ENCODE peak calls at places on chromosomes 6 and 20, in four cellular contexts. R is C1 segment of cervical spinal cord, G is nephron progenitor cell, C is cardiac fibroblast. P is an unnamed sample.

GRCh38 chr20:24491043-24491756 is 21.8 kb downstream of the SYNDIG1 start:
- DNase-seq in G (no peak), R (no peak), C (no peak), P (no peak)

GRCh38 chr20:10798811-10799210 is 125.0 kb upstream of the JAG1 start:
- DNase-seq in G (no peak), R (no peak), C (peak), P (peak)

GRCh38 chr6:42746452-42747400 is 823 bp upstream of the TBCC start:
- DNase-seq in C (peak), G (peak), R (peak), P (peak)

GRCh38 chr6:133062077-133062476 is 179.1 kb upstream of the EYA4 start:
- DNase-seq in R (no peak), C (peak), G (no peak), P (no peak)

GRCh38 chr20:23008673-23009072 is 26.4 kb upstream of the SSTR4 start:
- DNase-seq in G (no peak), C (no peak), R (no peak), P (no peak)

GRCh38 chr20:6126846-6127245 is 4.0 kb upstream of the FERMT1 start:
- DNase-seq in R (no peak), G (no peak), C (no peak), P (no peak)

GRCh38 chr6:41527721-41528408 is 18.3 kb upstream of the FOXP4 start:
- DNase-seq in R (no peak), C (peak), G (peak), P (no peak)

GRCh38 chr6:45415315-45415714 is 37.6 kb upstream of the SUPT3H start:
- DNase-seq in G (no peak), C (no peak), R (no peak), P (no peak)

GRCh38 chr20:34222208-34222607 is 19.0 kb upstream of the ASIP start:
- DNase-seq in C (peak), G (no peak), R (no peak), P (peak)

GRCh38 chr6:73054958-73055357 is 170.3 kb downstream of the KHDC1L start:
- DNase-seq in G (no peak), C (no peak), R (no peak), P (no peak)

GRCh38 chr20:2900845-2901592 is 27.7 kb downstream of the PTPRA start:
- DNase-seq in C (no peak), R (no peak), G (no peak), P (no peak)

GRCh38 chr20:25859649-25860530 is 163.2 kb upstream of the ZNF337 start:
- DNase-seq in C (peak), R (peak), G (peak), P (no peak)

GRCh38 chr20:52142801-52143200 is 48.8 kb downstream of the ZFP64 start:
- DNase-seq in C (no peak), G (no peak), R (no peak), P (no peak)

GRCh38 chr20:56200456-56200855 is 48.1 kb upstream of the MC3R start:
- DNase-seq in C (no peak), R (no peak), G (no peak), P (no peak)

GRCh38 chr20:2751347-2751867 is 49.0 kb downstream of the CPXM1 start:
- DNase-seq in C (no peak), G (no peak), R (no peak), P (no peak)

GRCh38 chr6:80638222-80639055 is 532.0 kb downstream of the BCKDHB start:
- DNase-seq in C (peak), R (no peak), G (no peak), P (peak)

GRCh38 chr20:36454664-36455427 is 86.5 kb upstream of the MYL9 start:
- DNase-seq in R (no peak), G (peak), C (no peak), P (no peak)

GRCh38 chr20:37516697-37517370 is 4.2 kb upstream of the NNAT start:
- DNase-seq in G (no peak), R (no peak), C (peak), P (no peak)

GRCh38 chr6:3638662-3639061 is 112.9 kb downstream of the PXDC1 start:
- DNase-seq in C (no peak), R (no peak), G (no peak), P (no peak)

GRCh38 chr20:59013031-59013951 is 5.9 kb upstream of the TUBB1 start:
- DNase-seq in C (no peak), G (no peak), R (no peak), P (no peak)

GRCh38 chr20:24949756-24950127 is 673 bp downstream of the CST7 start:
- DNase-seq in C (no peak), G (no peak), R (no peak), P (no peak)

GRCh38 chr6:170089937-170090335 is 200.9 kb downstream of the DLL1 start:
- DNase-seq in G (no peak), R (no peak), C (peak), P (no peak)

GRCh38 chr20:58202039-58202438 is 26.4 kb downstream of the ANKRD60 start:
- DNase-seq in R (no peak), G (no peak), C (no peak), P (no peak)

GRCh38 chr6:166381733-166382499 is 824 bp downstream of the MPC1 start:
- DNase-seq in C (peak), G (peak), R (peak), P (no peak)

GRCh38 chr6:77178821-77179220 is 284.5 kb downstream of the HTR1B start:
- DNase-seq in G (no peak), C (peak), R (no peak), P (peak)

GRCh38 chr6:10414766-10415592 is at the start of gene TFAP2A:
- DNase-seq in G (peak), C (peak), R (no peak), P (no peak)

GRCh38 chr6:169966312-169967181 is 215.1 kb downstream of the ERMARD start:
- DNase-seq in C (no peak), G (no peak), R (no peak), P (no peak)

GRCh38 chr6:100230115-100230975 is 234.4 kb downstream of the SIM1 start:
- DNase-seq in R (no peak), C (no peak), G (peak), P (no peak)

GRCh38 chr6:61989616-61990015 is 296.4 kb downstream of the KHDRBS2 start:
- DNase-seq in C (no peak), R (no peak), G (no peak), P (no peak)

GRCh38 chr6:143224516-143224915 is 163.8 kb downstream of the AIG1 start:
- DNase-seq in R (no peak), C (no peak), G (no peak), P (no peak)

GRCh38 chr6:157325069-157325805 is 1.9 kb upstream of the TMEM242 start:
- DNase-seq in R (no peak), C (peak), G (no peak), P (no peak)

GRCh38 chr6:122399348-122400120 is at the start of gene HSF2:
- DNase-seq in R (peak), C (peak), G (peak), P (peak)

GRCh38 chr20:31719644-31720485 is 2.8 kb downstream of the BCL2L1 start:
- DNase-seq in C (no peak), G (peak), R (no peak), P (peak)

GRCh38 chr6:90251295-90251992 is 45.2 kb downstream of the BACH2 start:
- DNase-seq in R (no peak), C (no peak), G (no peak), P (no peak)

GRCh38 chr6:80338201-80338836 is 231.8 kb downstream of the BCKDHB start:
- DNase-seq in C (peak), G (peak), R (peak), P (no peak)

GRCh38 chr6:140073456-140073855 is 699.0 kb upstream of the CITED2 start:
- DNase-seq in G (no peak), R (no peak), C (peak), P (no peak)